ENCODE peak calls at places on chromosome 18, in eight cellular contexts. One of them, this sample, is unnamed.

GRCh38 chr18:70221156-70221910 is 15.8 kb upstream of the RTTN start:
- DNase-seq in DND-41: no peak
- DNase-seq in IMR-90: no peak
- DNase-seq in transverse colon: no peak
- DNase-seq in fibroblast of lung: no peak
- DNase-seq in cardiac muscle cell: no peak
- DNase-seq in body of pancreas: no peak
- DNase-seq in A673: peak; percentile 85
- DNase-seq in this sample: no peak

GRCh38 chr18:3972291-3972985 is 482.7 kb downstream of the DLGAP1 start:
- DNase-seq in DND-41: no peak
- DNase-seq in IMR-90: peak; percentile 63
- DNase-seq in transverse colon: no peak
- DNase-seq in fibroblast of lung: no peak
- DNase-seq in cardiac muscle cell: no peak
- DNase-seq in body of pancreas: no peak
- DNase-seq in A673: no peak
- DNase-seq in this sample: no peak

GRCh38 chr18:22470511-22471181 is 52.9 kb upstream of the CTAGE1 start:
- DNase-seq in DND-41: no peak
- DNase-seq in IMR-90: peak; percentile 73
- DNase-seq in transverse colon: no peak
- DNase-seq in fibroblast of lung: peak; percentile 91
- DNase-seq in cardiac muscle cell: peak; percentile 31
- DNase-seq in body of pancreas: peak; percentile 46
- DNase-seq in A673: no peak
- DNase-seq in this sample: peak; percentile 33

GRCh38 chr18:76821875-76822509 is 365 bp upstream of the ZNF236 start:
- DNase-seq in DND-41: peak; percentile 67
- DNase-seq in IMR-90: peak; percentile 35
- DNase-seq in transverse colon: peak; percentile 60
- DNase-seq in fibroblast of lung: peak; percentile 50
- DNase-seq in cardiac muscle cell: peak; percentile 59
- DNase-seq in body of pancreas: peak; percentile 68
- DNase-seq in A673: peak; percentile 57
- DNase-seq in this sample: peak; percentile 34

GRCh38 chr18:4831791-4832375 is 365.2 kb downstream of the AKAIN1 start:
- DNase-seq in DND-41: no peak
- DNase-seq in IMR-90: no peak
- DNase-seq in transverse colon: no peak
- DNase-seq in fibroblast of lung: no peak
- DNase-seq in cardiac muscle cell: no peak
- DNase-seq in body of pancreas: no peak
- DNase-seq in A673: peak; percentile 25
- DNase-seq in this sample: no peak

GRCh38 chr18:23862071-23862470 is 152.5 kb upstream of the TTC39C start:
- DNase-seq in DND-41: no peak
- DNase-seq in IMR-90: peak; percentile 95
- DNase-seq in transverse colon: no peak
- DNase-seq in fibroblast of lung: peak; percentile 71
- DNase-seq in cardiac muscle cell: no peak
- DNase-seq in body of pancreas: no peak
- DNase-seq in A673: peak; percentile 18
- DNase-seq in this sample: no peak

GRCh38 chr18:47174545-47175116 is 1.5 kb downstream of the IER3IP1 start:
- DNase-seq in DND-41: no peak
- DNase-seq in IMR-90: no peak
- DNase-seq in transverse colon: no peak
- DNase-seq in fibroblast of lung: no peak
- DNase-seq in cardiac muscle cell: no peak
- DNase-seq in body of pancreas: no peak
- DNase-seq in A673: no peak
- DNase-seq in this sample: no peak

GRCh38 chr18:22624171-22624570 is 206.5 kb upstream of the CTAGE1 start:
- DNase-seq in DND-41: no peak
- DNase-seq in IMR-90: no peak
- DNase-seq in transverse colon: no peak
- DNase-seq in fibroblast of lung: no peak
- DNase-seq in cardiac muscle cell: no peak
- DNase-seq in body of pancreas: no peak
- DNase-seq in A673: no peak
- DNase-seq in this sample: no peak

GRCh38 chr18:48151421-48152095 is 221.1 kb upstream of the SMAD2 start:
- DNase-seq in DND-41: no peak
- DNase-seq in IMR-90: no peak
- DNase-seq in transverse colon: peak; percentile 47
- DNase-seq in fibroblast of lung: peak; percentile 15
- DNase-seq in cardiac muscle cell: no peak
- DNase-seq in body of pancreas: no peak
- DNase-seq in A673: no peak
- DNase-seq in this sample: no peak

GRCh38 chr18:68800075-68800474 is 2.2 kb downstream of the CCDC102B start:
- DNase-seq in DND-41: no peak
- DNase-seq in IMR-90: no peak
- DNase-seq in transverse colon: no peak
- DNase-seq in fibroblast of lung: no peak
- DNase-seq in cardiac muscle cell: peak; percentile 5
- DNase-seq in body of pancreas: no peak
- DNase-seq in A673: no peak
- DNase-seq in this sample: no peak

GRCh38 chr18:21897811-21898210 is 157.2 kb downstream of the MIB1 start:
- DNase-seq in DND-41: peak; percentile 32
- DNase-seq in IMR-90: peak; percentile 42
- DNase-seq in transverse colon: peak; percentile 42
- DNase-seq in fibroblast of lung: peak; percentile 46
- DNase-seq in cardiac muscle cell: peak; percentile 84
- DNase-seq in body of pancreas: peak; percentile 55
- DNase-seq in A673: peak; percentile 55
- DNase-seq in this sample: peak; percentile 32

GRCh38 chr18:77821892-77822291 is 572.2 kb downstream of the GALR1 start:
- DNase-seq in DND-41: no peak
- DNase-seq in IMR-90: no peak
- DNase-seq in transverse colon: no peak
- DNase-seq in fibroblast of lung: no peak
- DNase-seq in cardiac muscle cell: no peak
- DNase-seq in body of pancreas: no peak
- DNase-seq in A673: no peak
- DNase-seq in this sample: no peak

DNA sequence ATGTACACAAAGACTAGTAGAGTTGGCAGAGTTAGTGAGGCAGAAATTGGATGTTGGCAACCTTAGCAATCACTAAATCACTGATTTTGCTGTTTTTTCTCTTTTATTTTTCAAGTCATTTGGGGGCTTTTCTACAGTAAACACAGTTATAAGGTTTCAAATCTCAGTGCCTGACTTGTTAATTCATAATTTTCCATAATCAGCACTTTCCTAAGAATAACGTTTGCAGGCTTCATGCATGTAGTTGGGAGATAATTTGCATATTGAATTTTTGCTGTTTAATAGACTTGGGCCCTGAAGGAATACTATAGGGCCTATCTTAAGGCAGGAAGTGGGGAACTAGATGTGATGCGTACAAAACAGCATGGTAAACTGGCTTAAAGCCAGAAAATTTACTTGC is 127.1 kb upstream of the SMIM21 start:
- DNase-seq in DND-41: no peak
- DNase-seq in IMR-90: no peak
- DNase-seq in transverse colon: no peak
- DNase-seq in fibroblast of lung: no peak
- DNase-seq in cardiac muscle cell: no peak
- DNase-seq in body of pancreas: no peak
- DNase-seq in A673: peak; percentile 6
- DNase-seq in this sample: no peak
- H3K36me3 ChIP-seq in DND-41: no peaks in the 10 kb centered on the region
- H3K36me3 ChIP-seq in IMR-90: no peaks in the 10 kb centered on the region
- H3K36me3 ChIP-seq in transverse colon: no peaks in the 10 kb centered on the region
- H3K36me3 ChIP-seq in fibroblast of lung: no peaks in the 10 kb centered on the region
- H3K36me3 ChIP-seq in cardiac muscle cell: no peaks in the 10 kb centered on the region
- H3K36me3 ChIP-seq in body of pancreas: no peaks in the 10 kb centered on the region
- H3K36me3 ChIP-seq in A673: no peaks in the 10 kb centered on the region
- H3K36me3 ChIP-seq in this sample: no peaks in the 10 kb centered on the region

GRCh38 chr18:12315481-12315880 is 7.4 kb downstream of the TUBB6 start:
- DNase-seq in DND-41: no peak
- DNase-seq in IMR-90: no peak
- DNase-seq in transverse colon: no peak
- DNase-seq in fibroblast of lung: no peak
- DNase-seq in cardiac muscle cell: no peak
- DNase-seq in body of pancreas: no peak
- DNase-seq in A673: no peak
- DNase-seq in this sample: no peak
- H3K4me3 ChIP-seq in DND-41: no peak overlapping the region
- H3K4me3 ChIP-seq in IMR-90: no peak overlapping the region
- H3K4me3 ChIP-seq in transverse colon: no peak overlapping the region
- H3K4me3 ChIP-seq in fibroblast of lung: no peak overlapping the region
- H3K4me3 ChIP-seq in cardiac muscle cell: no peak overlapping the region
- H3K4me3 ChIP-seq in body of pancreas: no peak overlapping the region
- H3K4me3 ChIP-seq in A673: no peak overlapping the region
- H3K4me3 ChIP-seq in this sample: no peak overlapping the region

GRCh38 chr18:79724299-79725080 is 44.9 kb downstream of the CTDP1 start:
- DNase-seq in DND-41: no peak
- DNase-seq in IMR-90: no peak
- DNase-seq in transverse colon: peak; percentile 45
- DNase-seq in fibroblast of lung: no peak
- DNase-seq in cardiac muscle cell: no peak
- DNase-seq in body of pancreas: no peak
- DNase-seq in A673: no peak
- DNase-seq in this sample: no peak
- H3K36me3 ChIP-seq in DND-41: peaks cover 86% of the 10 kb centered on the region
- H3K36me3 ChIP-seq in IMR-90: peaks cover 58% of the 10 kb centered on the region
- H3K36me3 ChIP-seq in transverse colon: no peaks in the 10 kb centered on the region
- H3K36me3 ChIP-seq in fibroblast of lung: peaks cover 16% of the 10 kb centered on the region
- H3K36me3 ChIP-seq in cardiac muscle cell: peaks cover 12% of the 10 kb centered on the region
- H3K36me3 ChIP-seq in body of pancreas: peaks cover 4% of the 10 kb centered on the region
- H3K36me3 ChIP-seq in A673: peaks cover 4% of the 10 kb centered on the region
- H3K36me3 ChIP-seq in this sample: peaks cover 5% of the 10 kb centered on the region

GRCh38 chr18:59265246-59266018 is 7.8 kb downstream of the RAX start:
- DNase-seq in DND-41: no peak
- DNase-seq in IMR-90: no peak
- DNase-seq in transverse colon: no peak
- DNase-seq in fibroblast of lung: no peak
- DNase-seq in cardiac muscle cell: no peak
- DNase-seq in body of pancreas: no peak
- DNase-seq in A673: peak; percentile 92
- DNase-seq in this sample: peak; percentile 39
- H3K4me3 ChIP-seq in DND-41: no peak overlapping the region
- H3K4me3 ChIP-seq in IMR-90: no peak overlapping the region
- H3K4me3 ChIP-seq in transverse colon: no peak overlapping the region
- H3K4me3 ChIP-seq in fibroblast of lung: no peak overlapping the region
- H3K4me3 ChIP-seq in cardiac muscle cell: peak overlapping the region; percentile 11
- H3K4me3 ChIP-seq in body of pancreas: no peak overlapping the region
- H3K4me3 ChIP-seq in A673: peak overlapping the region; percentile 62
- H3K4me3 ChIP-seq in this sample: peak overlapping the region; percentile 37

DNA sequence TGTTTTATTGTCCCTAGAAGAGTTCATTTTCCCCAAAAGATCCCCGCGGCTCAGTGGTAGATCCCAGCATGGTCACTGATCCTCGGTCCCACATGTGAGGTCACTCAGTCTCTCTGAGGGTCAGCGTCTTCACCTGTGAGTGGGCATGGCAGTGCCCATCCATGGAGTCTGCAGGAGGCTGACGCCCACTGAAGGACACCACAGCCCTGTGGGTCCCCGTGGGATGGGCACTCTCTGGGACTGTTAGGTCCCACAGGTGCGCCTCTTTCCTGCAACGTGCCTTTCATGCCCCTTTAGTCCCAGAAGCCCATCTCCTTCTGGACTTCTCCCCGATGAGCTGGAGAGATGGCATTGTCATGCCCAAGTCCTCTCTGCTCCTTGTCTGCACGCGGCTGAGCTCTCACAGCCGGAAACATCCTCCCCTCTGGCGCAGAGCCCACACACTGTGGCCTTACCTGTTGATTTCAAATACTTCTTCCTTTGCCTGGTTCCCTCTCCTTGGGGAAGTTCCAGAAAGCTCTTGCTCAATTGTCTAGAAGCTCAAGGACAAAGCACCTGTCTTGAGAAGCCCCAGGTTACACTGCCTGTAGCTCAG is 75.9 kb downstream of the PTGR3 start:
- DNase-seq in DND-41: no peak
- DNase-seq in IMR-90: no peak
- DNase-seq in transverse colon: no peak
- DNase-seq in fibroblast of lung: no peak
- DNase-seq in cardiac muscle cell: no peak
- DNase-seq in body of pancreas: no peak
- DNase-seq in A673: no peak
- DNase-seq in this sample: no peak
- H3K36me3 ChIP-seq in DND-41: no peaks in the 10 kb centered on the region
- H3K36me3 ChIP-seq in IMR-90: no peaks in the 10 kb centered on the region
- H3K36me3 ChIP-seq in transverse colon: no peaks in the 10 kb centered on the region
- H3K36me3 ChIP-seq in fibroblast of lung: no peaks in the 10 kb centered on the region
- H3K36me3 ChIP-seq in cardiac muscle cell: no peaks in the 10 kb centered on the region
- H3K36me3 ChIP-seq in body of pancreas: no peaks in the 10 kb centered on the region
- H3K36me3 ChIP-seq in A673: no peaks in the 10 kb centered on the region
- H3K36me3 ChIP-seq in this sample: no peaks in the 10 kb centered on the region

DNA sequence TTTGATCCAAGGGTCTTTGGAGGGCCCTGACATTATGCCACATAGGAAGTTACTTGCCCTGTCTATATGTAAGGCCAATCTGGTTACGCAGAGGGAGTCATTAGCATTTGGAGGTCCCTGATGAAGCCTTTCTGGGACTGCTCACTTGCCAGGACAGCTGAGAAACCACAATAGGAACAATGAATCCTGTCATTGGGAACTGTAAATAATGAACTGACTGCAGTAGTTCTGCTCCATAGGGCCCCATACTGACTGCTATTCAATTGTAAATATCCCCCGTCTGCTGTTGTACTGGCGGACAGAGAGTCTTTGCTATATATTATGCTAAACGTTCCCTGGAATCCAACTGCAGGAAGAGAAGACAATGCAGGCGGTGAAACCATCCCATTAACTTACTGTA is 149.4 kb upstream of the DCC start:
- DNase-seq in DND-41: no peak
- DNase-seq in IMR-90: no peak
- DNase-seq in transverse colon: no peak
- DNase-seq in fibroblast of lung: no peak
- DNase-seq in cardiac muscle cell: no peak
- DNase-seq in body of pancreas: no peak
- DNase-seq in A673: peak; percentile 5
- DNase-seq in this sample: no peak
- H3K4me3 ChIP-seq in DND-41: no peak overlapping the region
- H3K4me3 ChIP-seq in IMR-90: no peak overlapping the region
- H3K4me3 ChIP-seq in transverse colon: no peak overlapping the region
- H3K4me3 ChIP-seq in fibroblast of lung: no peak overlapping the region
- H3K4me3 ChIP-seq in cardiac muscle cell: no peak overlapping the region
- H3K4me3 ChIP-seq in body of pancreas: no peak overlapping the region
- H3K4me3 ChIP-seq in A673: no peak overlapping the region
- H3K4me3 ChIP-seq in this sample: no peak overlapping the region

GRCh38 chr18:45896452-45896851 is 70.7 kb downstream of the EPG5 start:
- DNase-seq in DND-41: no peak
- DNase-seq in IMR-90: no peak
- DNase-seq in transverse colon: no peak
- DNase-seq in fibroblast of lung: no peak
- DNase-seq in cardiac muscle cell: no peak
- DNase-seq in body of pancreas: no peak
- DNase-seq in A673: no peak
- DNase-seq in this sample: no peak
- H3K36me3 ChIP-seq in DND-41: peaks cover 53% of the 10 kb centered on the region
- H3K36me3 ChIP-seq in IMR-90: peaks cover 35% of the 10 kb centered on the region
- H3K36me3 ChIP-seq in transverse colon: no peaks in the 10 kb centered on the region
- H3K36me3 ChIP-seq in fibroblast of lung: peaks cover 8% of the 10 kb centered on the region
- H3K36me3 ChIP-seq in cardiac muscle cell: peaks cover 35% of the 10 kb centered on the region
- H3K36me3 ChIP-seq in body of pancreas: no peaks in the 10 kb centered on the region
- H3K36me3 ChIP-seq in A673: peaks cover 6% of the 10 kb centered on the region
- H3K36me3 ChIP-seq in this sample: no peaks in the 10 kb centered on the region

This sample was measured in BE2C.